ENCODE peak calls at places on chromosome 22, in nine cellular contexts. C is CD4-positive, CD25-positive, alpha-beta regulatory T cell; L is GM12865; D is BJ; A is cardiac fibroblast; J is A549; N is body of pancreas; M is GM23338; F is left ventricle myocardium inferior. B is an unnamed sample.

GRCh38 chr22:41589260-41589600 is 410 bp downstream of the PMM1 start:
- DNase-seq in N (peak; percentile 38), D (no peak), A (peak; percentile 23), F (no peak), M (peak; percentile 60), L (peak; percentile 41), J (no peak), C (no peak), B (peak; percentile 65)

GRCh38 chr22:43720718-43721117 is 91.4 kb downstream of the EFCAB6 start:
- DNase-seq in M (no peak), L (peak; percentile 15), D (no peak), C (no peak), N (no peak), A (no peak), J (no peak), F (no peak), B (no peak)

GRCh38 chr22:42805016-42805997 is 51.8 kb downstream of the ARFGAP3 start:
- DNase-seq in D (no peak), L (no peak), N (peak; percentile 67), M (peak; percentile 34), A (no peak), C (no peak), J (no peak), F (peak; percentile 46), B (no peak)

GRCh38 chr22:40805239-40805638 is 13.9 kb downstream of the SLC25A17 start:
- DNase-seq in D (no peak), M (peak; percentile 44), J (no peak), F (no peak), C (no peak), L (no peak), A (no peak), N (no peak), B (no peak)

GRCh38 chr22:39546889-39547586 is 14.5 kb upstream of the RPS19BP1 start:
- DNase-seq in F (no peak), J (no peak), C (no peak), L (no peak), M (no peak), D (no peak), N (no peak), A (peak; percentile 39), B (no peak)

GRCh38 chr22:23495614-23496444 is 84.3 kb downstream of the IGLL1 start:
- DNase-seq in J (no peak), A (no peak), L (no peak), C (peak; percentile 45), M (no peak), N (no peak), D (no peak), F (no peak), B (peak; percentile 16)

GRCh38 chr22:40410272-40410671 is 39.9 kb downstream of the SGSM3 start:
- DNase-seq in M (no peak), C (no peak), D (no peak), A (no peak), F (no peak), J (no peak), L (no peak), N (no peak), B (no peak)

GRCh38 chr22:42648368-42649260 is 578 bp downstream of the CYB5R3 start:
- DNase-seq in F (peak; percentile 74), J (peak; percentile 54), M (no peak), C (peak; percentile 68), A (peak; percentile 43), L (peak; percentile 62), D (no peak), N (peak; percentile 83), B (no peak)

GRCh38 chr22:26977741-26978140 is 320.4 kb downstream of the MIAT start:
- DNase-seq in J (no peak), C (no peak), N (no peak), D (no peak), L (no peak), M (peak; percentile 47), A (no peak), F (no peak), B (no peak)

GRCh38 chr22:50674127-50674493 is 1.5 kb downstream of the SHANK3 start:
- DNase-seq in L (no peak), C (no peak), A (no peak), N (no peak), D (no peak), F (no peak), J (no peak), M (peak; percentile 30), B (peak; percentile 31)
- H3K4me3 ChIP-seq in L (no peak overlapping the region), C (no peak overlapping the region), A (peak overlapping the region; percentile 28), N (no peak overlapping the region), D (no peak overlapping the region), F (peak overlapping the region; percentile 70), J (peak overlapping the region; percentile 58), M (peak overlapping the region; percentile 77), B (peak overlapping the region; percentile 74)

GRCh38 chr22:19440411-19441195 is 6.9 kb downstream of the C22orf39 start:
- DNase-seq in D (no peak), M (no peak), A (no peak), C (no peak), L (no peak), J (no peak), F (no peak), N (no peak), B (no peak)
- H3K4me3 ChIP-seq in D (no peak overlapping the region), M (no peak overlapping the region), A (no peak overlapping the region), C (no peak overlapping the region), L (no peak overlapping the region), J (no peak overlapping the region), F (no peak overlapping the region), N (no peak overlapping the region), B (no peak overlapping the region)

DNA sequence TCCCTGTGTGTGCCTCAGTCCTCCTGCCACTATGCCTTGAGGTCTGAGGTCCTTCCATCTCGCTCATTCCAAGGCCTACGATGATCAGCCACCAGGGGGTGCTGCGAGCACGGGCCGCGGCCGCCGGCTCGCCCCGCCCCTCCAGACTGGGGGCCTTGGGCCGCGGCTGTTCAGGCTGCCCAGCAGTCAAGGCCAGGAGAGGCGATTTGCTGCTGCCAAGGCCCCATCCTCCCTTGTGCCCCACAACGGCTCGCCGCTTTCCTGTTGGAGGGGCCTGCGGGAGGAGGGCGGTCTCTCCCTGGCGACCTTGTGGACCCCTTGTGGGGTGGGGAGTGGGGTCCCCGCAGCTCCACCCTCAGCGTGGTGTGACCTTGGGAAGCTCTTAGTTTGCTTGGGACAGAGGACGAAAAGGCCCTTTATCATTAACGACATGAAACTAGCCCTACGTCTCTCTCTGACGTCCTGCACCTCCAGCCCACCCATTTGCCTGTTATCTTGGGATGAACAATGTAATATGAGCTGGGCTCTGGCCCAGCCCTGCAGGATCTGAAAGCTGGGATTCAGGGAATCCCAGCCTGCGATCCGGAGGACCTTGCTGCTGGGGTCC is 5.4 kb upstream of the GALR3 start:
- DNase-seq in A (peak; percentile 79), D (no peak), F (peak; percentile 82), M (peak; percentile 90), C (peak; percentile 70), L (peak; percentile 79), J (peak; percentile 69), N (peak; percentile 87), B (peak; percentile 77)
- H3K4me3 ChIP-seq in A (peak overlapping the region; percentile 24), D (peak overlapping the region; percentile 4), F (peak overlapping the region; percentile 64), M (peak overlapping the region; percentile 59), C (no peak overlapping the region), L (no peak overlapping the region), J (peak overlapping the region; percentile 29), N (no peak overlapping the region), B (peak overlapping the region; percentile 54)

GRCh38 chr22:49699928-49700498 is 127.7 kb downstream of the BRD1 start:
- DNase-seq in D (no peak), C (no peak), F (no peak), J (no peak), A (no peak), M (no peak), L (no peak), N (no peak), B (no peak)
- H3K4me3 ChIP-seq in D (no peak overlapping the region), C (no peak overlapping the region), F (no peak overlapping the region), J (no peak overlapping the region), A (no peak overlapping the region), M (no peak overlapping the region), L (no peak overlapping the region), N (no peak overlapping the region), B (no peak overlapping the region)

B was measured in dorsolateral prefrontal cortex.